ENCODE peak calls at places on chromosome 22, in six cellular contexts. X, P, G, U, E and N are unnamed samples.

GRCh38 chr22:32932176-32932575 is 126.0 kb downstream of the SYN3 start:
- DNase-seq in P (no peak), U (no peak), E (no peak), X (no peak), G (peak), N (no peak)

GRCh38 chr22:48244388-48245118 is 1482.1 kb downstream of the TBC1D22A start:
- DNase-seq in G (no peak), P (no peak), E (no peak), U (no peak), X (no peak), N (no peak)

GRCh38 chr22:25509391-25509791 is 55.1 kb upstream of the GRK3 start:
- DNase-seq in P (no peak), U (no peak), E (no peak), X (no peak), G (no peak), N (no peak)

GRCh38 chr22:24588370-24588755 is 4.5 kb downstream of the LRRC75B start:
- DNase-seq in U (no peak), G (no peak), P (peak), E (no peak), X (no peak), N (no peak)

GRCh38 chr22:47270463-47271135 is 508.1 kb downstream of the TBC1D22A start:
- DNase-seq in X (no peak), E (no peak), U (no peak), P (no peak), G (no peak), N (peak)

GRCh38 chr22:21067901-21068680 is 22.3 kb downstream of the LRRC74B start:
- DNase-seq in G (no peak), X (no peak), U (no peak), P (no peak), E (no peak), N (no peak)

GRCh38 chr22:47630741-47631534 is 868.5 kb downstream of the TBC1D22A start:
- DNase-seq in U (no peak), P (no peak), G (no peak), X (no peak), E (no peak), N (no peak)

GRCh38 chr22:49294656-49295464 is 532.8 kb downstream of the BRD1 start:
- DNase-seq in U (no peak), E (no peak), G (no peak), P (no peak), X (no peak), N (no peak)

GRCh38 chr22:43783777-43784176 is 28.3 kb downstream of the EFCAB6 start:
- DNase-seq in U (no peak), E (no peak), X (no peak), P (no peak), G (no peak), N (peak)

GRCh38 chr22:42683599-42684283 is 34.5 kb upstream of the CYB5R3 start:
- DNase-seq in E (no peak), G (no peak), U (no peak), X (no peak), P (no peak), N (no peak)

GRCh38 chr22:48491451-48491941 is 1336.2 kb downstream of the BRD1 start:
- DNase-seq in U (no peak), X (no peak), P (no peak), E (no peak), G (no peak), N (no peak)

GRCh38 chr22:32205974-32206773 is 1.3 kb upstream of the RFPL2 start:
- DNase-seq in E (no peak), G (no peak), P (no peak), U (no peak), X (no peak), N (no peak)

GRCh38 chr22:36999463-36999862 is 19.8 kb downstream of the TST start:
- DNase-seq in E (no peak), X (peak), G (peak), U (no peak), P (no peak), N (no peak)